ENCODE peak calls at places on chromosome 3, in five cellular contexts. T, K, A, Y and S are unnamed samples.

GRCh38 chr3:66353530-66353929 is 132.7 kb downstream of the SLC25A26 start:
- DNase-seq in T (no peak), K (no peak), A (no peak), Y (no peak), S (no peak)

GRCh38 chr3:178754852-178755510 is 218.7 kb downstream of the KCNMB2 start:
- DNase-seq in T (no peak), K (no peak), A (no peak), Y (no peak), S (no peak)

GRCh38 chr3:48465531-48466378 is 19.2 kb downstream of the ATRIP start:
- DNase-seq in T (peak), K (peak), A (peak), Y (peak), S (peak)

GRCh38 chr3:63352008-63352279 is 73.8 kb downstream of the SYNPR start:
- DNase-seq in T (no peak), K (no peak), A (no peak), Y (no peak), S (no peak)

GRCh38 chr3:4509043-4509442 is 15.9 kb downstream of the ITPR1 start:
- DNase-seq in T (no peak), K (no peak), A (no peak), Y (no peak), S (no peak)

GRCh38 chr3:41202834-41203345 is 3.6 kb downstream of the CTNNB1 start:
- DNase-seq in T (no peak), K (peak), A (no peak), Y (no peak), S (no peak)

GRCh38 chr3:44596631-44597030 is 11.9 kb downstream of the ZNF660 start:
- DNase-seq in T (no peak), K (no peak), A (no peak), Y (no peak), S (no peak)

GRCh38 chr3:104642827-104643226 is 723.9 kb upstream of the ALCAM start:
- DNase-seq in T (no peak), K (no peak), A (no peak), Y (no peak), S (no peak)

GRCh38 chr3:138348950-138349739 is 766 bp downstream of the MRAS start:
- DNase-seq in T (no peak), K (peak), A (no peak), Y (no peak), S (no peak)

GRCh38 chr3:56468184-56469106 is at the start of gene ERC2:
- DNase-seq in T (no peak), K (peak), A (no peak), Y (no peak), S (no peak)